ENCODE peak calls at places on chromosomes 7 and 10, in ten cellular contexts. V is caudate nucleus; Q is activated T-helper 2 cell treated with anti-CD3 and anti-CD28 coated beads, Interferon-gamma antibody, Interleukin-2, Interleukin-4, amounts not matched to agents 10 μg/mL and 5 μg/mL and 100 μg/mL, durations not matched to agents 14 hours and 24 hours and 36 hours; T is NCI-H2081; Y is AG04449; C is HCT116; F is midbrain; M is anterior cingulate cortex; X is activated CD8-positive, alpha-beta T cell treated with anti-CD3 and anti-CD28 coated beads, Interleukin-2, amount 10 ng/mL, durations not matched to agents 7 days and 5 days; D is stimulated activated CD8-positive, alpha-beta memory T cell treated with anti-CD3 and anti-CD28 coated beads, Interleukin-15, amount 100 ng/mL, for 4 hours. R is an unnamed sample.

GRCh38 chr10:58515296-58515956 is 2.8 kb downstream of the BICC1 start:
- DNase-seq in V (no peak), Q (no peak), T (no peak), Y (no peak), C (no peak), F (no peak), M (no peak), X (no peak), D (no peak), R (no peak)

GRCh38 chr7:26534649-26535482 is 243.2 kb downstream of the SNX10 start:
- DNase-seq in V (no peak), Q (no peak), T (peak; percentile 95), Y (no peak), C (no peak), F (no peak), M (no peak), X (no peak), D (no peak), R (no peak)

GRCh38 chr10:78398385-78398784 is 364.7 kb downstream of the RPS24 start:
- DNase-seq in V (no peak), Q (no peak), T (no peak), Y (no peak), C (no peak), F (no peak), M (no peak), X (no peak), D (no peak), R (no peak)

GRCh38 chr10:8981277-8981676 is 926.8 kb downstream of the GATA3 start:
- DNase-seq in V (no peak), Q (no peak), T (no peak), Y (no peak), C (no peak), F (no peak), M (no peak), X (no peak), D (no peak), R (no peak)

GRCh38 chr7:45651540-45651939 is 77.4 kb downstream of the ADCY1 start:
- DNase-seq in V (no peak), Q (no peak), T (no peak), Y (no peak), C (no peak), F (no peak), M (no peak), X (no peak), D (no peak), R (no peak)

GRCh38 chr10:54985732-54986131 is 184.7 kb upstream of the PCDH15 start:
- DNase-seq in V (no peak), Q (no peak), T (peak; percentile 3), Y (no peak), C (no peak), F (no peak), M (no peak), X (no peak), D (no peak), R (no peak)

GRCh38 chr10:89382757-89383156 is 4.9 kb downstream of the IFIT1B start:
- DNase-seq in V (no peak), Q (no peak), T (no peak), Y (no peak), C (no peak), F (no peak), M (no peak), X (no peak), D (no peak), R (no peak)

GRCh38 chr7:97495487-97495886 is 236.4 kb upstream of the TAC1 start:
- DNase-seq in V (no peak), Q (no peak), T (no peak), Y (no peak), C (no peak), F (no peak), M (no peak), X (no peak), D (no peak), R (no peak)

GRCh38 chr7:26993816-26994810 is 101.7 kb downstream of the HOXA1 start:
- DNase-seq in V (no peak), Q (no peak), T (no peak), Y (no peak), C (no peak), F (no peak), M (no peak), X (no peak), D (no peak), R (no peak)

GRCh38 chr10:74263996-74264395 is 113.0 kb downstream of the ADK start:
- DNase-seq in V (no peak), Q (no peak), T (no peak), Y (no peak), C (no peak), F (no peak), M (no peak), X (no peak), D (no peak), R (no peak)

GRCh38 chr7:100156331-100157068 is 2.0 kb downstream of the TRAPPC14 start:
- DNase-seq in V (no peak), Q (no peak), T (no peak), Y (no peak), C (no peak), F (no peak), M (no peak), X (no peak), D (no peak), R (no peak)